ENCODE peak calls at places on chromosomes 6 and 20, in four cellular contexts. T is HepG2, L is GM12878, U is K562. Q is an unnamed sample.

GRCh38 chr6:13923527-13924145 is 1.1 kb upstream of the RNF182 start:
- DNase-seq in T (no peak), L (no peak), U (peak; percentile 73), Q (no peak)

GRCh38 chr6:11580686-11581085 is 43.1 kb downstream of the TMEM170B start:
- DNase-seq in T (no peak), L (no peak), U (no peak), Q (no peak)

GRCh38 chr20:53413188-53413631 is 180.4 kb downstream of the ZNF217 start:
- DNase-seq in T (peak; percentile 83), L (peak; percentile 52), U (peak; percentile 67), Q (peak; percentile 50)

GRCh38 chr6:37314803-37315515 is 38.8 kb upstream of the RNF8 start:
- DNase-seq in T (peak; percentile 48), L (no peak), U (peak; percentile 95), Q (peak; percentile 7)

GRCh38 chr20:22630698-22631097 is 46.3 kb upstream of the FOXA2 start:
- DNase-seq in T (no peak), L (no peak), U (no peak), Q (no peak)

GRCh38 chr20:3514012-3514642 is 43.3 kb downstream of the ATRN start:
- DNase-seq in T (no peak), L (no peak), U (no peak), Q (no peak)

GRCh38 chr6:70281923-70282902 is 20.7 kb downstream of the COL9A1 start:
- DNase-seq in T (no peak), L (no peak), U (peak; percentile 59), Q (no peak)

GRCh38 chr20:36878913-36879312 is 3.0 kb downstream of the TLDC2 start:
- DNase-seq in T (no peak), L (no peak), U (no peak), Q (no peak)

GRCh38 chr6:130670142-130670541 is 157.1 kb upstream of the SMLR1 start:
- DNase-seq in T (peak; percentile 13), L (no peak), U (no peak), Q (no peak)

GRCh38 chr6:126156973-126157372 is 170.6 kb downstream of the TRMT11 start:
- DNase-seq in T (no peak), L (peak; percentile 5), U (peak; percentile 15), Q (no peak)

GRCh38 chr6:111027219-111027618 is 45.4 kb downstream of the RPF2 start:
- DNase-seq in T (no peak), L (no peak), U (no peak), Q (no peak)

GRCh38 chr6:70375166-70375565 is 38.1 kb upstream of the FAM135A start:
- DNase-seq in T (no peak), L (no peak), U (no peak), Q (no peak)

GRCh38 chr6:78670802-78671201 is 196.5 kb upstream of the IRAK1BP1 start:
- DNase-seq in T (no peak), L (no peak), U (no peak), Q (no peak)

GRCh38 chr20:25227317-25227831 is 20.5 kb upstream of the PYGB start:
- DNase-seq in T (peak; percentile 94), L (no peak), U (peak; percentile 37), Q (no peak)

GRCh38 chr20:4740774-4741431 is 19.2 kb downstream of the PRND start:
- DNase-seq in T (peak; percentile 60), L (no peak), U (peak; percentile 33), Q (peak; percentile 32)

GRCh38 chr20:1469925-1470571 is 3.4 kb upstream of the NSFL1C start:
- DNase-seq in T (peak; percentile 99), L (peak; percentile 39), U (peak; percentile 42), Q (peak; percentile 79)

GRCh38 chr6:84707161-84707560 is 57.2 kb downstream of the TBX18 start:
- DNase-seq in T (no peak), L (no peak), U (no peak), Q (no peak)

GRCh38 chr6:45838486-45838885 is 177.2 kb downstream of the CLIC5 start:
- DNase-seq in T (no peak), L (no peak), U (no peak), Q (no peak)

GRCh38 chr6:6559994-6560393 is 28.5 kb upstream of the LY86 start:
- DNase-seq in T (no peak), L (no peak), U (no peak), Q (no peak)

GRCh38 chr6:137859025-137859424 is 8.0 kb upstream of the TNFAIP3 start:
- DNase-seq in T (no peak), L (no peak), U (no peak), Q (no peak)

GRCh38 chr6:108800510-108800909 is 47.7 kb upstream of the ARMC2 start:
- DNase-seq in T (no peak), L (no peak), U (no peak), Q (no peak)

GRCh38 chr20:47453167-47453782 is 48.4 kb upstream of the NCOA3 start:
- DNase-seq in T (peak; percentile 85), L (peak; percentile 92), U (no peak), Q (peak; percentile 74)

GRCh38 chr6:138440758-138441362 is 36.8 kb downstream of the HEBP2 start:
- DNase-seq in T (no peak), L (no peak), U (no peak), Q (no peak)

GRCh38 chr6:133855994-133856393 is 32.9 kb upstream of the TCF21 start:
- DNase-seq in T (no peak), L (no peak), U (no peak), Q (no peak)

GRCh38 chr20:33000802-33001466 is 3.3 kb downstream of the SUN5 start:
- DNase-seq in T (no peak), L (no peak), U (no peak), Q (no peak)

GRCh38 chr6:84422380-84422968 is 195.0 kb upstream of the CEP162 start:
- DNase-seq in T (peak; percentile 16), L (no peak), U (peak; percentile 68), Q (peak; percentile 31)

GRCh38 chr6:41371461-41371991 is 36.1 kb downstream of the NCR2 start:
- DNase-seq in T (no peak), L (no peak), U (no peak), Q (no peak)

GRCh38 chr6:13413906-13414555 is 73.4 kb downstream of the GFOD1 start:
- DNase-seq in T (no peak), L (no peak), U (no peak), Q (no peak)

GRCh38 chr20:44204156-44204831 is 6.3 kb downstream of the OSER1 start:
- DNase-seq in T (no peak), L (no peak), U (peak; percentile 43), Q (peak; percentile 92)

GRCh38 chr20:32207211-32207625 is 325 bp downstream of the PLAGL2 start:
- DNase-seq in T (no peak), L (no peak), U (peak; percentile 83), Q (no peak)

GRCh38 chr6:32151885-32152311 is at the start of gene PRRT1:
- DNase-seq in T (no peak), L (no peak), U (no peak), Q (no peak)

GRCh38 chr6:71181565-71181964 is 107.0 kb upstream of the OGFRL1 start:
- DNase-seq in T (peak; percentile 3), L (no peak), U (no peak), Q (peak; percentile 13)

GRCh38 chr6:109867009-109867969 is 110.8 kb upstream of the GPR6 start:
- DNase-seq in T (no peak), L (no peak), U (no peak), Q (no peak)

GRCh38 chr6:17585766-17586502 is 14.2 kb upstream of the FAM8A1 start:
- DNase-seq in T (peak; percentile 59), L (no peak), U (no peak), Q (peak; percentile 88)

DNA sequence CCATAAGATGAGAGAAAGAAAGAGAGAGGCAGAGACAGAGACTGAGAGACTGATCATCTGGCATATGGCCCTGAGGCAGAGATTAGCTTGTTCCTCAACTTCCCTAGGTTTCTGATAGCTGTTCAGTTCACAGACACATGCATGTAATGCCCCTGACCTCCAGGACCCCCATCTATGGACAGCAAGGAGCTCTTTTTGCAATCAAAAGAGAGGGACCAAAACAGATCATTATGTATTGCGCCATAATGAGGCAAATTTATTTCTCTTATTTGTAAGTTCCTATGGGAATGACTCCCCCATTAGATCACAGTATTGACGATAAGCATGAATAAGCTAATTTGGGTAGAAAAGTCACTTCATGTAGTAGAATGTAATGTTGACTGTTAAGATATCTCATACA is 25.6 kb downstream of the KCNQ5 start:
- DNase-seq in T (no peak), L (no peak), U (no peak), Q (no peak)
- TF ChIP-seq REST in T (no peak), L (no peak), U (no peak), Q (no peak)

DNA sequence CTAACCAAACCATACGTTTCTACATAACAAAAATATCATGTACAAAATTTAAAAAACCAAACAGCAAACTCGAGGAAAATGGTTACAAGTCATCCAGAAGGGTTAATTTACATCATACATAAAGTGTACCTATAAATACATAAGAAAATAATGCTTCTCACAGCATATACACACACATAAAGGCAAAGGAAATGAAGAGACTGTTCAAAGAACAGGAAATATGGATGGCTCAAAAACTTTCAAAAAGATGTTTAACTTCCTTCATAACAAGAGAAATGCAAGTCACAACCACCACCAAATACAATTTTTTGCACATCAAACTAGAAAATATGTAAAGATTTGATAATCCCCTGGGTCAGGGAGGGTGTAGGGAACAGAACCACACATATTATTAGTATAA is 7.5 kb downstream of the SLC22A23 start:
- DNase-seq in T (no peak), L (no peak), U (no peak), Q (no peak)
- H3K4me2 ChIP-seq in T (no peak overlapping the region), L (no peak overlapping the region), U (no peak overlapping the region), Q (no peak overlapping the region)

GRCh38 chr6:30610065-30610464 is 7.0 kb downstream of the PPP1R10 start:
- DNase-seq in T (no peak), L (no peak), U (no peak), Q (no peak)
- TF ChIP-seq ZNF274 in T (no peak), L (no peak), U (no peak), Q (no peak)

DNA sequence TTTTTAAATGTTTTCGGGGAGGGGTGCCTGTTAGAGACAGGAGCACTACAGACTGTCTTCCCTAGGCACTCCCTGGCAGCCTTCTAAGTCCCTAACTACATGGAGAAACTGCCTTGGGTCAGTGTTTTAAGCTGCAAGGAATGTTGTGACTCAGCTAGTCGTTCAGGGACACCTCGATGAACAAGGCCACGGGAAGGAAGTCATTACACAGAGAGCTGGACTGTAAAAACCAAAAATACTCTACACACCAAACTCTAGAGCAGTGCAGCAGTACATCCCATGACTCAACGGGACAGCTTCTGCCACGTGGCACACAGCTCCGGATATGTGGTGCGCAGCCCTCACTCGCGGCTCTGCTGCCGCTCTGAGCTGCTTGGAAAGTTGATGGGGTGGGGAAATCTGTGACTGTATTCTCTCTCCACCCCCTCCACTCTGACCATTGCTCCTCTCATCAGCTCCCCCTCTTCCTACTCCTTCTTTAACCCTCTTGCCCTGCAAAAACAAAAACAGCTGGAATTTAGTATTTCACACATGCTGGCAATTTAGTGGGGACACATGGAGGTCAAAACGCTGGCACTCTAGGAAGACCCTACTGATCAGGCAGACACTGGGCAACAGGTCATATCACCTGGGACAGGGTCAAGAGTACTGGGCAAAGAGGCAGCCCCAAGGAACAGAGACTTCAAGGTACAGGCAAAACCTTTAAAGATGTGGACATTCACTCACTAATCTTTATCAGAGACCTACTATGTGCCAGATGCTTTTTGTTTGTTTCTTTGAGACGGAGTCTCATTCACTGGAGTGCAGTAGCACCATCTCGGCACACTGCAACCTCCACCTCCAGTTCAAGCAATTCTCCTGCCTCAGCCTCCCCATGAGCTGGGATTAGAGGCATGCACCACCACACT is 10.9 kb upstream of the LPIN3 start:
- DNase-seq in T (peak; percentile 82), L (no peak), U (no peak), Q (peak; percentile 26)
- TF ChIP-seq REST in T (no peak), L (no peak), U (no peak), Q (no peak)

GRCh38 chr20:20527661-20528060 is 159.8 kb downstream of the INSM1 start:
- DNase-seq in T (no peak), L (no peak), U (no peak), Q (no peak)
- H3K4me2 ChIP-seq in T (no peak overlapping the region), L (no peak overlapping the region), U (no peak overlapping the region), Q (no peak overlapping the region)